ENCODE peak calls at places on chromosomes 2 and 18, in six cellular contexts. V is body of pancreas, F is nucleus accumbens, I is SK-N-SH, B is NCI-H748 treated with DMSO at 0.1 percent for 48 hours, E is neural progenitor cell. Z is an unnamed sample.
A peak's percentile ranks its signal among the peaks of the same experiment; 100 is the strongest.

GRCh38 chr2:201964011-201964410 is 69.6 kb upstream of the FZD7 start:
- DNase-seq in V (no peak), F (no peak), I (no peak), B (no peak), E (no peak), Z (no peak)

GRCh38 chr2:241777686-241778627 is 1.3 kb downstream of the GAL3ST2 start:
- DNase-seq in V (no peak), F (no peak), I (peak; percentile 30), B (no peak), E (no peak), Z (no peak)

GRCh38 chr2:26957524-26957923 is 12.9 kb upstream of the MAPRE3 start:
- DNase-seq in V (no peak), F (no peak), I (no peak), B (no peak), E (no peak), Z (no peak)

GRCh38 chr18:77106331-77106730 is 26.3 kb downstream of the MBP start:
- DNase-seq in V (no peak), F (no peak), I (no peak), B (no peak), E (no peak), Z (no peak)

GRCh38 chr2:133655565-133656113 is 87.4 kb upstream of the NCKAP5 start:
- DNase-seq in V (no peak), F (no peak), I (no peak), B (no peak), E (no peak), Z (no peak)

GRCh38 chr2:239263937-239264837 is 136.6 kb downstream of the HDAC4 start:
- DNase-seq in V (no peak), F (no peak), I (no peak), B (no peak), E (no peak), Z (no peak)

GRCh38 chr2:130743278-130743677 is 12.1 kb upstream of the AMER3 start:
- DNase-seq in V (no peak), F (no peak), I (no peak), B (no peak), E (no peak), Z (no peak)

GRCh38 chr2:128091691-128092050 is 671 bp downstream of the UGGT1 start:
- DNase-seq in V (no peak), F (no peak), I (no peak), B (no peak), E (no peak), Z (peak; percentile 8)

GRCh38 chr2:65710779-65711295 is 278.4 kb upstream of the SPRED2 start:
- DNase-seq in V (no peak), F (no peak), I (no peak), B (no peak), E (peak; percentile 36), Z (peak; percentile 39)

GRCh38 chr18:35971661-35972196 is 750 bp upstream of the RMP24 start:
- DNase-seq in V (no peak), F (no peak), I (no peak), B (no peak), E (no peak), Z (peak; percentile 97)

GRCh38 chr2:240198226-240198625 is 57.8 kb upstream of the OTOS start:
- DNase-seq in V (no peak), F (no peak), I (no peak), B (no peak), E (no peak), Z (no peak)

GRCh38 chr2:84940088-84940470 is 30.9 kb upstream of the KCMF1 start:
- DNase-seq in V (no peak), F (no peak), I (no peak), B (no peak), E (no peak), Z (no peak)

GRCh38 chr2:175154670-175155082 is 13.3 kb downstream of the ATF2 start:
- DNase-seq in V (no peak), F (no peak), I (no peak), B (no peak), E (no peak), Z (no peak)

GRCh38 chr2:239932881-239933735 is 92.0 kb downstream of the NDUFA10 start:
- DNase-seq in V (peak; percentile 1), F (no peak), I (no peak), B (no peak), E (no peak), Z (no peak)

GRCh38 chr2:120749506-120750431 is 14.1 kb downstream of the GLI2 start:
- DNase-seq in V (no peak), F (no peak), I (no peak), B (no peak), E (peak; percentile 61), Z (no peak)

GRCh38 chr2:226760412-226761194 is 39.0 kb downstream of the IRS1 start:
- DNase-seq in V (no peak), F (no peak), I (no peak), B (no peak), E (no peak), Z (no peak)

GRCh38 chr2:9288681-9289338 is 82.2 kb downstream of the ASAP2 start:
- DNase-seq in V (no peak), F (no peak), I (no peak), B (no peak), E (no peak), Z (no peak)

GRCh38 chr18:48932822-48933510 is 17.8 kb downstream of the SMAD7 start:
- DNase-seq in V (no peak), F (no peak), I (no peak), B (no peak), E (no peak), Z (no peak)

GRCh38 chr2:133791191-133791590 is 222.9 kb upstream of the NCKAP5 start:
- DNase-seq in V (no peak), F (no peak), I (no peak), B (no peak), E (no peak), Z (no peak)

GRCh38 chr18:8045160-8045885 is 478.2 kb downstream of the PTPRM start:
- DNase-seq in V (no peak), F (no peak), I (no peak), B (no peak), E (no peak), Z (no peak)

GRCh38 chr2:30310955-30311354 is 79.6 kb downstream of the LBH start:
- DNase-seq in V (no peak), F (no peak), I (no peak), B (no peak), E (no peak), Z (no peak)

GRCh38 chr2:51695531-51695930 is 663.6 kb upstream of the NRXN1 start:
- DNase-seq in V (no peak), F (no peak), I (no peak), B (no peak), E (no peak), Z (no peak)

GRCh38 chr2:124921221-124921620 is 896.1 kb downstream of the CNTNAP5 start:
- DNase-seq in V (no peak), F (no peak), I (no peak), B (peak; percentile 7), E (no peak), Z (no peak)

GRCh38 chr2:12637754-12638153 is 79.0 kb upstream of the TRIB2 start:
- DNase-seq in V (no peak), F (no peak), I (no peak), B (no peak), E (no peak), Z (no peak)

GRCh38 chr2:65329551-65329950 is 101.9 kb downstream of the ACTR2 start:
- DNase-seq in V (no peak), F (no peak), I (no peak), B (peak; percentile 1), E (no peak), Z (peak; percentile 70)

GRCh38 chr2:79717364-79718007 is 204.6 kb downstream of the CTNNA2 start:
- DNase-seq in V (no peak), F (no peak), I (no peak), B (no peak), E (peak; percentile 10), Z (no peak)

GRCh38 chr2:207252416-207252815 is 86.7 kb upstream of the KLF7 start:
- DNase-seq in V (no peak), F (no peak), I (no peak), B (no peak), E (no peak), Z (no peak)

GRCh38 chr2:37659723-37660122 is 11.7 kb downstream of the CDC42EP3 start:
- DNase-seq in V (no peak), F (no peak), I (no peak), B (no peak), E (no peak), Z (no peak)

GRCh38 chr2:118148809-118149208 is 60.5 kb downstream of the INSIG2 start:
- DNase-seq in V (no peak), F (no peak), I (no peak), B (no peak), E (no peak), Z (no peak)

GRCh38 chr2:67487993-67488392 is 90.9 kb downstream of the ETAA1 start:
- DNase-seq in V (no peak), F (no peak), I (no peak), B (no peak), E (no peak), Z (no peak)

GRCh38 chr18:41767960-41768359 is 187.1 kb upstream of the PIK3C3 start:
- DNase-seq in V (no peak), F (no peak), I (peak; percentile 16), B (peak; percentile 40), E (peak; percentile 29), Z (no peak)